ENCODE peak calls at places on chromosomes 12 and 14, in five cellular contexts. A is H9, X is neuronal stem cell, N is mesenchymal stem cell, T is trophoblast cell. E is an unnamed sample.

GRCh38 chr12:47744005-47744651 is 14.6 kb downstream of the RAPGEF3 start:
- DNase-seq in A (peak), N (no peak), T (peak), X (no peak), E (peak)

GRCh38 chr12:94779520-94779919 is 129.2 kb upstream of the TMCC3 start:
- DNase-seq in X (no peak), T (no peak), N (peak), A (no peak), E (no peak)

GRCh38 chr14:24252289-24253124 is 10.1 kb upstream of the TINF2 start:
- DNase-seq in N (no peak), T (no peak), X (no peak), A (no peak), E (no peak)

GRCh38 chr12:3299929-3300832 is 190.8 kb upstream of the PRMT8 start:
- DNase-seq in A (peak), X (peak), N (peak), T (peak), E (peak)

GRCh38 chr12:32478858-32479257 is 79.5 kb downstream of the FGD4 start:
- DNase-seq in T (no peak), A (no peak), X (no peak), N (no peak), E (no peak)

GRCh38 chr12:106113042-106113441 is 25.7 kb downstream of the NUAK1 start:
- DNase-seq in N (peak), X (no peak), T (no peak), A (no peak), E (no peak)

GRCh38 chr14:58713677-58714076 is 75.9 kb downstream of the DACT1 start:
- DNase-seq in T (no peak), A (no peak), N (no peak), X (no peak), E (no peak)

GRCh38 chr14:95507174-95507573 is 9.3 kb downstream of the SYNE3 start:
- DNase-seq in X (no peak), A (no peak), T (peak), N (peak), E (no peak)

GRCh38 chr12:56258820-56259183 is 618 bp upstream of the ANKRD52 start:
- DNase-seq in A (no peak), N (no peak), X (peak), T (no peak), E (no peak)

GRCh38 chr12:11657511-11657910 is 8.0 kb downstream of the ETV6 start:
- DNase-seq in N (no peak), T (no peak), A (no peak), X (no peak), E (no peak)

GRCh38 chr12:69642531-69642930 is 31.8 kb upstream of the LRRC10 start:
- DNase-seq in A (no peak), N (no peak), T (no peak), X (no peak), E (no peak)

GRCh38 chr12:53617700-53618099 is 8.5 kb downstream of the ATF7 start:
- DNase-seq in X (no peak), T (no peak), A (no peak), N (no peak), E (no peak)

GRCh38 chr14:70585221-70585620 is 15.2 kb downstream of the MED6 start:
- DNase-seq in A (no peak), T (no peak), N (no peak), X (no peak), E (no peak)

GRCh38 chr12:58395056-58395455 is 453.7 kb downstream of the ATP23 start:
- DNase-seq in X (no peak), A (no peak), N (no peak), T (no peak), E (no peak)

GRCh38 chr14:49984419-49984818 is 91.5 kb downstream of the ARF6 start:
- DNase-seq in N (peak), A (no peak), T (no peak), X (no peak), E (no peak)

GRCh38 chr12:88111074-88111652 is 30.7 kb downstream of the CEP290 start:
- DNase-seq in A (no peak), T (no peak), X (peak), N (peak), E (no peak)

GRCh38 chr12:119176267-119177055 is 2.3 kb upstream of the HSPB8 start:
- DNase-seq in A (peak), X (no peak), N (peak), T (peak), E (peak)

GRCh38 chr14:33165144-33165925 is 226.7 kb downstream of the NPAS3 start:
- DNase-seq in A (no peak), X (peak), T (peak), N (peak), E (no peak)

GRCh38 chr12:121673013-121673441 is 3.6 kb upstream of the MORN3 start:
- DNase-seq in A (peak), X (no peak), N (peak), T (no peak), E (no peak)

GRCh38 chr14:87896393-87897380 is 96.3 kb downstream of the GALC start:
- DNase-seq in T (no peak), N (peak), A (no peak), X (peak), E (no peak)

GRCh38 chr14:72617391-72618011 is 276.4 kb downstream of the DPF3 start:
- DNase-seq in A (no peak), N (no peak), X (peak), T (peak), E (no peak)

GRCh38 chr12:77855548-77855947 is 24.9 kb downstream of the NAV3 start:
- DNase-seq in X (no peak), N (no peak), T (no peak), A (no peak), E (no peak)

GRCh38 chr12:51901121-51901812 is 6.0 kb upstream of the ACVRL1 start:
- DNase-seq in A (no peak), T (no peak), N (no peak), X (no peak), E (no peak)

GRCh38 chr12:13173537-13173936 is 23.0 kb upstream of the EMP1 start:
- DNase-seq in A (no peak), N (peak), T (peak), X (no peak), E (peak)

GRCh38 chr14:92951912-92952471 is 29.0 kb downstream of the CHGA start:
- DNase-seq in T (peak), A (peak), N (peak), X (peak), E (peak)

GRCh38 chr12:104340917-104341611 is 37.5 kb downstream of the EID3 start:
- DNase-seq in N (no peak), X (no peak), A (no peak), T (no peak), E (no peak)

GRCh38 chr12:15013634-15014169 is 40.9 kb downstream of the PDE6H start:
- DNase-seq in A (no peak), X (no peak), N (no peak), T (no peak), E (no peak)

GRCh38 chr12:45789025-45789424 is 59.5 kb downstream of the ARID2 start:
- DNase-seq in X (no peak), N (peak), T (no peak), A (no peak), E (no peak)

GRCh38 chr14:74601982-74602381 is 10.1 kb downstream of the LTBP2 start:
- DNase-seq in N (no peak), A (no peak), T (no peak), X (no peak), E (no peak)

GRCh38 chr14:70472253-70473159 is 20.5 kb downstream of the ADAM21 start:
- DNase-seq in A (no peak), T (no peak), N (no peak), X (no peak), E (no peak)

GRCh38 chr12:117563007-117563406 is 201.6 kb upstream of the NOS1 start:
- DNase-seq in N (no peak), X (no peak), T (no peak), A (no peak), E (no peak)

GRCh38 chr14:103281496-103282231 is 52.4 kb upstream of the EIF5 start:
- DNase-seq in X (no peak), A (peak), T (peak), N (peak), E (no peak)

GRCh38 chr14:77181603-77182437 is at the start of gene TMEM63C:
- DNase-seq in X (peak), T (no peak), A (peak), N (no peak), E (peak)

GRCh38 chr14:51394804-51395203 is 154.8 kb downstream of the TMX1 start:
- DNase-seq in T (no peak), X (no peak), N (no peak), A (no peak), E (no peak)

GRCh38 chr14:51398898-51399297 is 158.9 kb downstream of the TMX1 start:
- DNase-seq in X (no peak), T (no peak), N (peak), A (no peak), E (no peak)

GRCh38 chr14:51394391-51394790 is 154.3 kb downstream of the TMX1 start:
- DNase-seq in N (peak), X (no peak), T (no peak), A (no peak), E (no peak)

GRCh38 chr14:51396222-51396815 is 156.3 kb downstream of the TMX1 start:
- DNase-seq in A (no peak), X (no peak), N (peak), T (peak), E (no peak)

DNA sequence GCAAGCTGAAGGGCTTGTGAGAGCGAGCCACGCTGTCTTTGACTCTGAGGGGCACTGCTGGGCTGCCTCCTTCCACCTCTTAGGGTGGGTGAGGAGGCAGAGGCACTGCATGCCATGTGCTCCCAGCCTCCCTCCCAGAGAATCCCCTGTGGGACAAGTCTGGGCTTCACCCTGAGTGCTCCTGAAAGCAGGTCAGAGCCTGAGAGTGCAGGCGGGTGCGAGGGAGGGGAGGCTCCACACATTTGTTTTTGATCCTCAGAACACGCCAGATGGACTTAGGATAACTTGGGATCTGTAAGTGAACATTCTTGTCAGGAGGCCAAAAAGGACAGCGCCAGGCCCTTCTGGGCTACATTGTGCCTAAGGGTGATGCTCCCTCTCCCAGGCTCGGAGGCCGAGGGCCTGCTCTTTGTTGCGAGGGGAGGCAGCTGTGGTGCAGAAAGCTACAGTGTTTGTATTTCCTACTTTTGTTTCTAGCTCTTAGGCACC is 155.4 kb downstream of the TMX1 start:
- DNase-seq in A (peak), T (no peak), X (no peak), N (peak), E (no peak)
- H3K4ac ChIP-seq in A (no peak), T (peak), X (no peak), N (peak), E (no peak)

GRCh38 chr12:19003110-19003509 is 126.4 kb upstream of the PLEKHA5 start:
- DNase-seq in A (no peak), T (no peak), X (no peak), N (no peak), E (no peak)
- H2BK12ac ChIP-seq in A (no peak), T (no peak), X (no peak), N (no peak), E (no peak)

GRCh38 chr14:88914956-88915355 is 90.5 kb downstream of the TTC8 start:
- DNase-seq in X (no peak), A (no peak), N (no peak), T (no peak), E (no peak)

DNA sequence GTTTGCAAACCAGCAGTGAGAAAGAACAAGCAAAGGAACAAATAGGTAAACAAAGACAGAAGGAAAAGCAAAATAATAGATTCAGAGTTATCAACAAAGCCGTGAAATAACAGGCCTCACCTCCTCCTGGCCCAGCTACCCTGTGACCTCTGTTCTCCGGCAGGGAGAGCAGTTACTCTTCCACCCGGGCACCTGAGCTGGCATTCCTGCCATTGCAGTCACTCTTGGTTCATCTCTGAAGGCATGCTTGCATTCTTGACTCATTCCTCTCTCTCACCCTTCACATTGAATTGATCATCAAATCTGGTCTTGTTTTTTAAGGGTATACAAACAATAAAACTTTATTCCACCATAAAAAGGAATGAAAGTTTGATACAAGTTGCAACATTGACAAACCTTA is 95.1 kb downstream of the TTC8 start:
- DNase-seq in N (no peak), X (no peak), A (no peak), T (no peak), E (no peak)
- H3K4ac ChIP-seq in N (no peak), X (no peak), A (no peak), T (no peak), E (no peak)

GRCh38 chr12:9077576-9078031 is 38.1 kb downstream of the A2M start:
- DNase-seq in X (no peak), A (no peak), N (no peak), T (no peak), E (no peak)

GRCh38 chr12:9081667-9082243 is 34.0 kb downstream of the A2M start:
- DNase-seq in N (no peak), X (no peak), A (no peak), T (no peak), E (no peak)

GRCh38 chr12:9079082-9079481 is 36.6 kb downstream of the A2M start:
- DNase-seq in T (no peak), N (no peak), X (no peak), A (no peak), E (no peak)

GRCh38 chr12:9076733-9077575 is 38.8 kb downstream of the A2M start:
- DNase-seq in N (no peak), A (no peak), X (no peak), T (no peak), E (no peak)

GRCh38 chr12:9079883-9080673 is 35.6 kb downstream of the A2M start:
- DNase-seq in N (no peak), T (no peak), X (no peak), A (no peak), E (no peak)
- H2BK12ac ChIP-seq in N (no peak), T (no peak), X (no peak), A (no peak), E (no peak)

E was measured in H1.